ENCODE peak calls at places on chromosomes 6 and 20, in nine cellular contexts. Q is fibroblast of mammary gland; U is transverse colon; D is bronchial epithelial cell; O is endothelial cell; V is stimulated activated CD4-positive, alpha-beta T cell treated with anti-CD3 and anti-CD28 coated beads, Interleukin-4, amount 100 ng/mL, for 24 hours; W is H1; C is NCI-H446 treated with DMSO at 0.1 percent for 48 hours; S is GM12865. T is an unnamed sample.

GRCh38 chr20:22430746-22431168 is 153.6 kb downstream of the FOXA2 start:
- DNase-seq in S (no peak), D (no peak), W (no peak), U (no peak), C (no peak), V (no peak), O (no peak), Q (no peak), T (no peak)

GRCh38 chr20:51318058-51318960 is 224.2 kb downstream of the NFATC2 start:
- DNase-seq in Q (peak), D (no peak), S (peak), U (peak), C (no peak), V (peak), W (peak), O (peak), T (peak)

GRCh38 chr6:164014716-164015484 is 600.4 kb downstream of the QKI start:
- DNase-seq in S (no peak), W (no peak), V (no peak), C (no peak), U (no peak), Q (no peak), D (no peak), O (no peak), T (no peak)

GRCh38 chr6:138814179-138814834 is 18.4 kb downstream of the ECT2L start:
- DNase-seq in C (no peak), O (no peak), W (no peak), V (no peak), D (peak), S (no peak), Q (no peak), U (no peak), T (no peak)

GRCh38 chr20:20241966-20242365 is 125.9 kb upstream of the INSM1 start:
- DNase-seq in U (no peak), C (peak), D (no peak), Q (no peak), O (no peak), W (no peak), V (no peak), S (no peak), T (no peak)

GRCh38 chr6:42315991-42316378 is 98.3 kb upstream of the MRPS10 start:
- DNase-seq in V (peak), U (peak), O (no peak), Q (peak), C (no peak), W (no peak), D (peak), S (peak), T (peak)

GRCh38 chr6:5205035-5205469 is 55.7 kb downstream of the LYRM4 start:
- DNase-seq in S (no peak), U (no peak), Q (no peak), V (no peak), W (no peak), O (no peak), C (no peak), D (no peak), T (no peak)

GRCh38 chr6:128516514-128516898 is 3.9 kb downstream of the PTPRK start:
- DNase-seq in C (peak), S (peak), O (no peak), Q (peak), W (no peak), U (no peak), D (peak), V (no peak), T (no peak)

GRCh38 chr20:58755751-58756524 is 63.3 kb downstream of the NPEPL1 start:
- DNase-seq in U (no peak), C (no peak), O (no peak), S (no peak), W (peak), Q (no peak), V (no peak), D (no peak), T (no peak)

GRCh38 chr20:36317675-36318074 is 11.5 kb downstream of the DLGAP4 start:
- DNase-seq in W (no peak), U (no peak), Q (no peak), C (no peak), O (no peak), D (no peak), V (no peak), S (peak), T (no peak)

GRCh38 chr6:165662671-165663282 is at the start of gene PDE10A:
- DNase-seq in Q (no peak), O (peak), U (no peak), S (no peak), V (no peak), D (no peak), C (no peak), W (peak), T (no peak)